ENCODE peak calls at places on chromosomes 12 and 14, in ten cellular contexts. O, W, S, Z, I, Q, C, T, H and G are unnamed samples.

GRCh38 chr14:50047274-50047676 is 69.1 kb downstream of the VCPKMT start:
- DNase-seq in Z (no peak), S (no peak), Q (no peak), O (no peak), H (no peak), C (no peak), T (no peak), I (no peak), W (no peak), G (no peak)

GRCh38 chr12:114443607-114444421 is 37.9 kb upstream of the TBX5 start:
- DNase-seq in S (no peak), O (no peak), Z (no peak), W (no peak), Q (no peak), I (no peak), C (no peak), T (no peak), H (no peak), G (no peak)

GRCh38 chr12:65810036-65810435 is 14.2 kb upstream of the HMGA2 start:
- DNase-seq in O (no peak), I (no peak), S (no peak), H (no peak), Q (no peak), T (peak), C (peak), Z (no peak), W (no peak), G (peak)

GRCh38 chr12:64556231-64556630 is 54.1 kb upstream of the RASSF3 start:
- DNase-seq in Z (no peak), H (no peak), I (no peak), W (no peak), C (no peak), T (no peak), O (no peak), S (no peak), Q (no peak), G (no peak)

GRCh38 chr12:50637870-50638481 is 125.9 kb upstream of the ATF1 start:
- DNase-seq in O (no peak), I (no peak), Q (peak), H (peak), S (no peak), T (no peak), C (peak), Z (no peak), W (peak), G (peak)

GRCh38 chr12:25755681-25756260 is 202.7 kb upstream of the LMNTD1 start:
- DNase-seq in S (no peak), C (no peak), O (no peak), I (no peak), Z (no peak), T (no peak), W (no peak), Q (no peak), H (no peak), G (no peak)

GRCh38 chr12:71981149-71981548 is 42.5 kb downstream of the TPH2 start:
- DNase-seq in H (no peak), T (no peak), Z (no peak), C (peak), I (no peak), Q (no peak), O (no peak), S (no peak), W (no peak), G (peak)

GRCh38 chr12:68140576-68140975 is 19.0 kb downstream of the IFNG start:
- DNase-seq in S (no peak), Q (no peak), C (no peak), I (no peak), H (no peak), T (no peak), O (no peak), W (no peak), Z (no peak), G (no peak)

GRCh38 chr12:119668315-119668651 is 350 bp downstream of the PRKAB1 start:
- DNase-seq in O (no peak), H (no peak), W (no peak), I (no peak), Z (no peak), C (peak), Q (peak), S (no peak), T (no peak), G (no peak)

GRCh38 chr12:49008943-49009342 is 9.6 kb downstream of the PRKAG1 start:
- DNase-seq in W (no peak), I (no peak), Q (no peak), O (no peak), S (no peak), Z (no peak), T (no peak), C (peak), H (no peak), G (no peak)

GRCh38 chr12:65084579-65084978 is 36.5 kb downstream of the WIF1 start:
- DNase-seq in C (no peak), O (no peak), Z (no peak), H (no peak), W (no peak), T (no peak), S (no peak), Q (no peak), I (no peak), G (no peak)